ENCODE peak calls at places on chromosomes 7 and 10, in eight cellular contexts. J is mammary epithelial cell, I is fibroblast of lung, S is SK-N-SH, E is DND-41, U is neural progenitor cell, Z is astrocyte, Q is IMR-90. L is an unnamed sample. For H3K4me1, the result is how much of the 10 kb centered on the place peaks cover.

GRCh38 chr7:70238171-70238575 is 639.9 kb downstream of the AUTS2 start:
- DNase-seq in J (no peak), I (no peak), S (peak), E (no peak), U (peak), Z (no peak), Q (no peak), L (no peak)

GRCh38 chr7:55953707-55954475 is 2.2 kb downstream of the MRPS17 start:
- DNase-seq in J (no peak), I (no peak), S (no peak), E (no peak), U (no peak), Z (no peak), Q (no peak), L (no peak)

GRCh38 chr10:24642921-24643678 is 80.6 kb downstream of the ARHGAP21 start:
- DNase-seq in J (peak), I (peak), S (peak), E (peak), U (peak), Z (peak), Q (peak), L (peak)

GRCh38 chr10:58400609-58401008 is 15.4 kb downstream of the TFAM start:
- DNase-seq in J (no peak), I (peak), S (no peak), E (no peak), U (no peak), Z (peak), Q (peak), L (no peak)

GRCh38 chr10:996031-996430 is 7.8 kb downstream of the GTPBP4 start:
- DNase-seq in J (no peak), I (no peak), S (no peak), E (no peak), U (no peak), Z (no peak), Q (no peak), L (no peak)

GRCh38 chr7:116258734-116259133 is 48.4 kb downstream of the TES start:
- DNase-seq in J (peak), I (peak), S (peak), E (peak), U (peak), Z (no peak), Q (peak), L (peak)

GRCh38 chr7:130386876-130387275 is 6.6 kb downstream of the CPA1 start:
- DNase-seq in J (no peak), I (no peak), S (no peak), E (no peak), U (no peak), Z (no peak), Q (no peak), L (no peak)

GRCh38 chr7:107931740-107932515 is 40.9 kb downstream of the DLD start:
- DNase-seq in J (no peak), I (no peak), S (peak), E (no peak), U (peak), Z (no peak), Q (no peak), L (no peak)

GRCh38 chr7:136399378-136399777 is 422.2 kb upstream of the MTPN start:
- DNase-seq in J (no peak), I (no peak), S (no peak), E (no peak), U (peak), Z (no peak), Q (no peak), L (no peak)

GRCh38 chr7:76428868-76429805 is 4.4 kb downstream of the ZP3 start:
- DNase-seq in J (no peak), I (peak), S (no peak), E (no peak), U (no peak), Z (no peak), Q (peak), L (no peak)

GRCh38 chr10:72638586-72639440 is 12.9 kb upstream of the MICU1 start:
- DNase-seq in J (no peak), I (no peak), S (no peak), E (no peak), U (no peak), Z (no peak), Q (no peak), L (no peak)

GRCh38 chr7:15839415-15840100 is 153.1 kb upstream of the MEOX2 start:
- DNase-seq in J (no peak), I (peak), S (peak), E (no peak), U (peak), Z (no peak), Q (no peak), L (no peak)

GRCh38 chr7:148286150-148286549 is 304.4 kb upstream of the C7orf33 start:
- DNase-seq in J (peak), I (no peak), S (peak), E (no peak), U (peak), Z (no peak), Q (no peak), L (no peak)

GRCh38 chr7:97016392-97017196 is 8.0 kb downstream of the DLX5 start:
- DNase-seq in J (no peak), I (no peak), S (peak), E (no peak), U (peak), Z (no peak), Q (no peak), L (no peak)

GRCh38 chr7:134941185-134941900 is 45.0 kb upstream of the AGBL3 start:
- DNase-seq in J (peak), I (peak), S (no peak), E (no peak), U (peak), Z (peak), Q (peak), L (no peak)

GRCh38 chr7:134813668-134814067 is 34.2 kb downstream of the CALD1 start:
- DNase-seq in J (no peak), I (peak), S (no peak), E (no peak), U (no peak), Z (peak), Q (peak), L (no peak)

GRCh38 chr7:55304363-55304762 is 60.8 kb upstream of the LANCL2 start:
- DNase-seq in J (no peak), I (no peak), S (no peak), E (no peak), U (no peak), Z (peak), Q (no peak), L (no peak)

GRCh38 chr7:112069879-112070321 is 136.3 kb downstream of the DOCK4 start:
- DNase-seq in J (peak), I (no peak), S (no peak), E (no peak), U (no peak), Z (peak), Q (peak), L (no peak)

GRCh38 chr7:134571746-134572461 is 23.0 kb downstream of the AKR1B15 start:
- DNase-seq in J (no peak), I (no peak), S (no peak), E (no peak), U (no peak), Z (no peak), Q (no peak), L (no peak)

GRCh38 chr7:129187681-129188371 is 607 bp upstream of the SMO start:
- DNase-seq in J (no peak), I (no peak), S (no peak), E (no peak), U (no peak), Z (no peak), Q (no peak), L (no peak)

GRCh38 chr7:129188372-129188891 is at the start of gene SMO:
- DNase-seq in J (no peak), I (peak), S (peak), E (peak), U (peak), Z (peak), Q (peak), L (peak)

GRCh38 chr7:129188892-129189660 is 643 bp downstream of the SMO start:
- DNase-seq in J (peak), I (peak), S (peak), E (peak), U (peak), Z (peak), Q (peak), L (no peak)

GRCh38 chr7:129191272-129191671 is 2.8 kb downstream of the SMO start:
- DNase-seq in J (no peak), I (no peak), S (no peak), E (no peak), U (no peak), Z (no peak), Q (no peak), L (no peak)

GRCh38 chr7:129189661-129190310 is 1.4 kb downstream of the SMO start:
- DNase-seq in J (no peak), I (peak), S (no peak), E (no peak), U (no peak), Z (no peak), Q (peak), L (no peak)
- H3K4me3 ChIP-seq in J (no peak), I (peak), S (peak), E (peak), U (peak), Z (peak), Q (peak), L (peak)

DNA sequence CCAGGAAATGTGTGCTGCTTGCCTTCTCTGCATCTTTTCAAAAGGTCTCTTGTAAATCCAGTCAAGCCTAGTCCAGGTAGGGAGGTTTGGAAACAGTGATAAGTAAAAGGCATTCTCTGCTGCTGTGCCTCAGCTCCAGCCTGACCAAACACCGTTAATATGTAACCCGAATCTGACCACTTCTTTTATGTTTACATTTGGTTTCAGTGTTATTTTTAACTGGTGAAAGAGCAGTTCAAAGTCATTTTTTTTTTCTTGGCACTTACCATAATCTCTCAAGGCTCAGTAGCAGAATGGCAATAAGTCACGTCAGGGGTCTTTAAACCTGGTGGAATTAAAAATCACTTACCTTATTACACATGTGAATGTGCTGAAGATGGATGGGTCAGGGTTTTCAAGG is 216.8 kb downstream of the PTEN start:
- DNase-seq in J (no peak), I (peak), S (no peak), E (no peak), U (no peak), Z (peak), Q (peak), L (no peak)
- H3K4me1 ChIP-seq in J (under half), I (under half), S (under half), E (under half), U (under half), Z (under half), Q (under half), L (under half)

GRCh38 chr10:79181680-79182079 is 112.9 kb downstream of the ZMIZ1 start:
- DNase-seq in J (peak), I (no peak), S (no peak), E (no peak), U (peak), Z (no peak), Q (no peak), L (no peak)

GRCh38 chr10:79183468-79183865 is 114.7 kb downstream of the ZMIZ1 start:
- DNase-seq in J (no peak), I (no peak), S (no peak), E (no peak), U (no peak), Z (no peak), Q (no peak), L (no peak)

GRCh38 chr10:79182122-79182521 is 113.4 kb downstream of the ZMIZ1 start:
- DNase-seq in J (no peak), I (no peak), S (no peak), E (no peak), U (no peak), Z (no peak), Q (no peak), L (no peak)

GRCh38 chr10:79184141-79184625 is 115.4 kb downstream of the ZMIZ1 start:
- DNase-seq in J (peak), I (peak), S (peak), E (no peak), U (no peak), Z (peak), Q (peak), L (peak)

DNA sequence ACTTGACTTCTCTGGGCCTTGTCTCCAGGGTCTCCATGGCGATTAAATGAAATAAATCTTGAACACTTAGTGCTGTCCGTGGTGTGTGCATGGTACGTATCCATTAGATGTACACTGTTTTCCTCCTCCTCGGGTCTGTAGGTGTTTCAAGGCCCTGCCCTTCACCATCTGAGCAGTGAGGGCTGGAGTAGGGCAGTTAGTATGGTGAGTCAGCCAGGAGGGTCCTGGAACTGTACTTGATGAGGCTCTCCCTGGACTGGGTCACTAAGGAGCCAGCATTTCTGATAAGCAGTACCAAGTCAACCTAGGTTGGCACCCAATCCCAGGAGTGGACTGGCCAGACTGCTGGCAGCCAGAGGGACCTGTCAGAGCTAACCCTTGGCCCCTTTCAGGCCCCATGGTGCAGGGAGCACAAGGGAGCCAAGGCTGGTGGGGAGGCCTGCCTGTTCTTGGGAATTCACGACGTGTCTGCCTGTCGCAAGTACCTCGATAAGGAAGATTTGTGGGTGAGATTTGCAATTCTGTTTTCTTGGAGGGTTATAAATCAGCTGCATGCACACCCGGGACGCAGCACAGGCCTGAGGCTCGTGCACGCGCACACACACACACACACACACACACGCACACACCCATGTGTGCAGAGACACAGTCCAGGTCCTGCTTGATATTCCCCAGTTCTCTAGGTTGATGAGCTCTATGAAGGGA is 114.1 kb downstream of the ZMIZ1 start:
- DNase-seq in J (no peak), I (no peak), S (no peak), E (no peak), U (no peak), Z (peak), Q (no peak), L (no peak)
- H3K9ac ChIP-seq in J (no peak), I (no peak), S (no peak), E (no peak), U (no peak), Z (no peak), Q (no peak), L (no peak)

DNA sequence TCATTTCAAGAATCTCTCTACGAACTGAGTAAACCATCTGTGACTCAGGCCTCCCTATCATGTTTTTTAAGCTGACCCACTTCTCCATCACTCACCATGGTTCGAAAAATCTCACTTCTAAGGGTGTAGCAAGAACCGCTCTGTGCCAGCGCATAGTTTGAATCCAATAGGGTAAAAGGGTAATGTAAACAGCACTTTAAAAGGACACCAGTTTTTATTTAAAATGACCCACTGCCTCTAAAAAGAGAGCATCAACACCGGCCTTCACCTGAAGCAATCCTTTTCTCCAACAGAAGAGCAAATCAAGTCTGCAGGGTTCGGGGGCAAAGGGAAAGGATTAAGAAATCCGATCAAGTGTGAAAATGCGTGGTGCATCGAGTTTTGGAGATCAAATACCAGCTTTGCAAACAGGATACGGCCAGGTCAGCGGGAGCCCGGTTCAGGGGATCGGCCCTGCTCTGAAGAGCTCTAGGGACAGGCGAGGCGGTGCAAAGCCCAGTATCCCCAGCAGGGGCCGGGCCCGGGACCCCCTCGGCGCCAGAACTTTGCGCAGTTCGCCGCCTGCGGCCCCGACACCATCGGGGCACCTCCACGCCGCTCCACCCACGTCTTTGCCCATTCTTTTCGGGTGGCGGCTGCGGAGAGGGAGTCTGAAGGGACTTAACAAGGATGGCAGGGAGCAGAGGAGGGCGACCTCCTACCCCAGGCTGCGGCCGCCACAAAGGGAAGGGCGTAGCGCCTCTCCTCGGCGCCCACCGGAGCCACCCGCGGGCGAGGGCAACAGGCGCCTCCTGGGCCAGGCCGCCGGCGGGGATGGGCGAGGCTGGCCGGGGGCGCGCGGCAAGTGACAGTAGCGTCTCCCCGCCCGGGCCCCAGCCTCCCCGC is 840 bp downstream of the NMT2 start:
- DNase-seq in J (peak), I (peak), S (peak), E (peak), U (peak), Z (peak), Q (peak), L (peak)
- H3K4me3 ChIP-seq in J (peak), I (peak), S (peak), E (peak), U (peak), Z (peak), Q (peak), L (peak)

DNA sequence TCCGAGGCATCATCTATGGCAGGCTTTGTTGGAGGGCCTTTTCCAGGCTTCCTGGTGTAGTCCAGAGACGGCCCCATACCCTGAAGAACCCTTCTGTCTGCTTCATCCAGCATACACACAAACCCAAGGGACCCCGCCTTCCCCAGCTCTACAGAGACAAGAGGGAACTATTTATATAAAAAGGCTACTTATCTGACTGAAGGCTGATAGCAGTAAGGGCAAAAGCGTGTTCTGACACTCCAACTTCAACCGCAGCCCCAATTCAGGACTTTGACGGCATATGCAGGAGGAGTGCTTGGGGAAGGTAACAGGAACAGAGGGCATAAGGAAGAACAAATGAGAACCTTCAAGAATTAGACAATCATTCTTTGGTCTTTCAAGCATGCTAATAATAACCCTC is 21.0 kb downstream of the GNA12 start:
- DNase-seq in J (no peak), I (no peak), S (no peak), E (no peak), U (no peak), Z (no peak), Q (no peak), L (no peak)
- H3K4me1 ChIP-seq in J (under half), I (under half), S (under half), E (under half), U (half or more), Z (half or more), Q (half or more), L (under half)

DNA sequence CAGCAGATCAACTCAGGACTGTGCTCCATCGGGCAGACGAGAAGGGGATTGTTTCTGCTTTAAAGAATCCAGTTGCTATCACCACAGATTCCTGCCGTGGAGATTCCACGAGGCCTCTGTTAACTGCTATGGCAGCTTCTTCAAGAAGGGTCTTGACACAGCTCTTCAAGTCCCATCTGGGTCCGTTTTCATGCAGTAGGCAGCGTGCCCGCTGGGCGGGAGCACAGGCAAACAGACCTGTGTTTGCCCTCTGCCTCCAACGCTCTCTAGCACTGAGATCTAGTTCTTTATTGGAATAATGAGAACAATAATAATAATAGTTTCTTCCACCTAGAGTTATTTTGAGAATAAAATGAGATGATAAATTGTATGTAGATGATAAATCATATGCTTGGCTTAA is 127.2 kb upstream of the SP8 start:
- DNase-seq in J (no peak), I (no peak), S (no peak), E (no peak), U (no peak), Z (no peak), Q (no peak), L (no peak)
- H3K9ac ChIP-seq in J (no peak), I (no peak), S (no peak), E (no peak), U (no peak), Z (no peak), Q (no peak), L (no peak)

GRCh38 chr10:122084286-122085041 is 95.5 kb downstream of the TACC2 start:
- DNase-seq in J (no peak), I (no peak), S (no peak), E (no peak), U (no peak), Z (no peak), Q (no peak), L (no peak)
- H3K4me3 ChIP-seq in J (no peak), I (no peak), S (no peak), E (no peak), U (no peak), Z (no peak), Q (no peak), L (no peak)

GRCh38 chr10:124735491-124736286 is 8.5 kb downstream of the FAM53B start:
- DNase-seq in J (no peak), I (no peak), S (no peak), E (no peak), U (no peak), Z (no peak), Q (no peak), L (no peak)
- H3K4me1 ChIP-seq in J (half or more), I (under half), S (under half), E (half or more), U (under half), Z (under half), Q (under half), L (under half)

GRCh38 chr7:81769891-81770818 is at the start of gene HGF:
- DNase-seq in J (no peak), I (peak), S (peak), E (no peak), U (peak), Z (peak), Q (peak), L (peak)

GRCh38 chr7:81774496-81774895 is 4.6 kb upstream of the HGF start:
- DNase-seq in J (no peak), I (peak), S (no peak), E (no peak), U (no peak), Z (no peak), Q (peak), L (no peak)

GRCh38 chr7:81767883-81768282 is 2.0 kb downstream of the HGF start:
- DNase-seq in J (no peak), I (peak), S (no peak), E (no peak), U (no peak), Z (peak), Q (peak), L (no peak)

GRCh38 chr7:81768951-81769778 is 682 bp downstream of the HGF start:
- DNase-seq in J (no peak), I (no peak), S (no peak), E (no peak), U (no peak), Z (no peak), Q (peak), L (no peak)

GRCh38 chr7:81770823-81771222 is 976 bp upstream of the HGF start:
- DNase-seq in J (no peak), I (no peak), S (no peak), E (no peak), U (no peak), Z (no peak), Q (no peak), L (no peak)
- H3K9ac ChIP-seq in J (no peak), I (no peak), S (no peak), E (no peak), U (no peak), Z (no peak), Q (no peak), L (no peak)

L was measured in colonic mucosa.